ENCODE peak calls at places on chromosomes 7 and 10, in ten cellular contexts. U is IMR-90, I is small intestine, Q is lower leg skin, B is DMS153, D is brain microvascular endothelial cell, W is adrenal gland, E is hepatocyte, P is psoas muscle, X is BE2C. L is an unnamed sample.

GRCh38 chr10:68900427-68901105 is 549 bp upstream of the DDX50 start:
- DNase-seq in U (peak; percentile 69), I (no peak), Q (no peak), B (peak; percentile 70), D (peak; percentile 67), W (no peak), E (no peak), P (peak; percentile 77), X (no peak), L (no peak)

GRCh38 chr10:48493083-48493871 is 111.6 kb downstream of the ARHGAP22 start:
- DNase-seq in U (no peak), I (no peak), Q (peak; percentile 85), B (peak; percentile 12), D (no peak), W (peak; percentile 48), E (no peak), P (peak; percentile 41), X (peak; percentile 73), L (no peak)

GRCh38 chr7:149865437-149865836 is 8.3 kb upstream of the ATP6V0E2 start:
- DNase-seq in U (peak; percentile 6), I (peak; percentile 55), Q (no peak), B (no peak), D (no peak), W (peak; percentile 56), E (no peak), P (no peak), X (no peak), L (peak; percentile 40)

GRCh38 chr7:151514461-151515396 is 5.0 kb downstream of the RHEB start:
- DNase-seq in U (no peak), I (no peak), Q (no peak), B (no peak), D (no peak), W (no peak), E (no peak), P (no peak), X (no peak), L (no peak)

GRCh38 chr7:12490105-12490688 is 80.3 kb upstream of the SCIN start:
- DNase-seq in U (peak; percentile 36), I (peak; percentile 24), Q (no peak), B (peak; percentile 79), D (no peak), W (no peak), E (peak; percentile 44), P (no peak), X (no peak), L (no peak)

GRCh38 chr7:1555046-1555812 is 776 bp downstream of the TMEM184A start:
- DNase-seq in U (peak; percentile 89), I (peak; percentile 96), Q (no peak), B (peak; percentile 61), D (peak; percentile 65), W (no peak), E (peak; percentile 93), P (peak; percentile 59), X (peak; percentile 35), L (peak; percentile 89)

GRCh38 chr7:142405122-142405765 is 147.4 kb upstream of the PRSS58 start:
- DNase-seq in U (peak; percentile 64), I (no peak), Q (no peak), B (no peak), D (no peak), W (no peak), E (no peak), P (no peak), X (no peak), L (no peak)

GRCh38 chr10:124318076-124318475 is 100.6 kb downstream of the OAT start:
- DNase-seq in U (no peak), I (no peak), Q (peak; percentile 42), B (no peak), D (no peak), W (peak; percentile 25), E (no peak), P (no peak), X (no peak), L (no peak)

GRCh38 chr10:49601857-49602256 is 8.3 kb upstream of the SLC18A3 start:
- DNase-seq in U (peak; percentile 9), I (no peak), Q (peak; percentile 48), B (no peak), D (peak; percentile 56), W (peak; percentile 35), E (no peak), P (no peak), X (no peak), L (no peak)

GRCh38 chr10:10394933-10395658 is 622.6 kb upstream of the CELF2 start:
- DNase-seq in U (peak; percentile 67), I (no peak), Q (no peak), B (no peak), D (no peak), W (no peak), E (no peak), P (no peak), X (no peak), L (no peak)

GRCh38 chr7:105352922-105353668 is 35.6 kb downstream of the SRPK2 start:
- DNase-seq in U (peak; percentile 28), I (peak; percentile 92), Q (no peak), B (no peak), D (no peak), W (no peak), E (no peak), P (no peak), X (no peak), L (no peak)

GRCh38 chr10:90161-90560 is 41.1 kb upstream of the TUBB8 start:
- DNase-seq in U (no peak), I (no peak), Q (no peak), B (no peak), D (no peak), W (no peak), E (no peak), P (no peak), X (no peak), L (no peak)

GRCh38 chr10:61463035-61463909 is 10.1 kb upstream of the TMEM26 start:
- DNase-seq in U (peak; percentile 85), I (no peak), Q (no peak), B (no peak), D (no peak), W (no peak), E (no peak), P (no peak), X (no peak), L (no peak)

GRCh38 chr10:96168546-96168945 is 38.4 kb downstream of the ZNF518A start:
- DNase-seq in U (no peak), I (no peak), Q (no peak), B (no peak), D (no peak), W (no peak), E (no peak), P (no peak), X (no peak), L (no peak)

GRCh38 chr7:2953588-2954407 is 89.9 kb downstream of the CARD11 start:
- DNase-seq in U (no peak), I (no peak), Q (peak; percentile 63), B (no peak), D (no peak), W (no peak), E (no peak), P (no peak), X (no peak), L (no peak)

GRCh38 chr10:11499425-11500071 is 111.9 kb downstream of the USP6NL start:
- DNase-seq in U (no peak), I (no peak), Q (no peak), B (no peak), D (no peak), W (no peak), E (no peak), P (no peak), X (peak; percentile 51), L (no peak)

GRCh38 chr7:92727755-92728154 is 108.6 kb downstream of the CDK6 start:
- DNase-seq in U (peak; percentile 49), I (no peak), Q (no peak), B (no peak), D (no peak), W (no peak), E (no peak), P (no peak), X (no peak), L (no peak)

GRCh38 chr7:28700790-28701203 is 257.3 kb downstream of the TRIL start:
- DNase-seq in U (peak; percentile 58), I (no peak), Q (no peak), B (peak; percentile 79), D (peak; percentile 37), W (no peak), E (no peak), P (no peak), X (no peak), L (no peak)

GRCh38 chr7:11026452-11027359 is 53.0 kb downstream of the PHF14 start:
- DNase-seq in U (peak; percentile 0), I (no peak), Q (no peak), B (no peak), D (no peak), W (no peak), E (no peak), P (no peak), X (peak; percentile 40), L (no peak)

GRCh38 chr10:59971915-59972314 is 65.6 kb upstream of the CCDC6 start:
- DNase-seq in U (no peak), I (peak; percentile 90), Q (no peak), B (no peak), D (peak; percentile 32), W (no peak), E (peak; percentile 70), P (no peak), X (no peak), L (peak; percentile 59)

GRCh38 chr10:33460461-33461294 is 126.2 kb upstream of the NRP1 start:
- DNase-seq in U (peak; percentile 72), I (no peak), Q (no peak), B (no peak), D (peak; percentile 69), W (peak; percentile 57), E (peak; percentile 33), P (peak; percentile 27), X (peak; percentile 18), L (no peak)

GRCh38 chr7:27199820-27200760 is at the start of gene HOXA13:
- DNase-seq in U (no peak), I (no peak), Q (peak; percentile 88), B (peak; percentile 36), D (no peak), W (peak; percentile 46), E (peak; percentile 89), P (no peak), X (peak; percentile 83), L (peak; percentile 88)

GRCh38 chr7:33108591-33108930 is 643 bp downstream of the RP9 start:
- DNase-seq in U (no peak), I (peak; percentile 29), Q (no peak), B (no peak), D (no peak), W (no peak), E (peak; percentile 15), P (no peak), X (peak; percentile 13), L (peak; percentile 13)

GRCh38 chr10:12481956-12482355 is 132.6 kb downstream of the CAMK1D start:
- DNase-seq in U (no peak), I (no peak), Q (no peak), B (no peak), D (no peak), W (no peak), E (no peak), P (no peak), X (no peak), L (no peak)

L was measured in transverse colon.